ENCODE peak calls at places on chromosomes 4 and X, in nine cellular contexts. One of them, this sample, is unnamed.

GRCh38 chr4:151484396-151485102 is 75.6 kb downstream of the FHIP1A start:
- DNase-seq in Peyer's patch: no peak
- DNase-seq in IMR-90: peak; percentile 77
- DNase-seq in upper lobe of left lung: no peak
- DNase-seq in body of pancreas: no peak
- DNase-seq in adrenal gland: peak; percentile 47
- DNase-seq in transverse colon: no peak
- DNase-seq in testis: no peak
- DNase-seq in tibial nerve: no peak
- DNase-seq in this sample: no peak

GRCh38 chr4:139054791-139055376 is 39.3 kb downstream of the NOCT start:
- DNase-seq in Peyer's patch: no peak
- DNase-seq in IMR-90: peak; percentile 26
- DNase-seq in upper lobe of left lung: no peak
- DNase-seq in body of pancreas: no peak
- DNase-seq in adrenal gland: no peak
- DNase-seq in transverse colon: no peak
- DNase-seq in testis: no peak
- DNase-seq in tibial nerve: no peak
- DNase-seq in this sample: no peak

GRCh38 chr4:100312615-100313355 is 122.5 kb upstream of the DDIT4L start:
- DNase-seq in Peyer's patch: no peak
- DNase-seq in IMR-90: no peak
- DNase-seq in upper lobe of left lung: no peak
- DNase-seq in body of pancreas: no peak
- DNase-seq in adrenal gland: no peak
- DNase-seq in transverse colon: no peak
- DNase-seq in testis: no peak
- DNase-seq in tibial nerve: no peak
- DNase-seq in this sample: no peak

GRCh38 chr4:112637552-112637866 is 566 bp downstream of the LARP7 start:
- DNase-seq in Peyer's patch: no peak
- DNase-seq in IMR-90: no peak
- DNase-seq in upper lobe of left lung: no peak
- DNase-seq in body of pancreas: no peak
- DNase-seq in adrenal gland: no peak
- DNase-seq in transverse colon: no peak
- DNase-seq in testis: no peak
- DNase-seq in tibial nerve: no peak
- DNase-seq in this sample: no peak

GRCh38 chr4:26141916-26142638 is 178.7 kb upstream of the RBPJ start:
- DNase-seq in Peyer's patch: peak; percentile 19
- DNase-seq in IMR-90: peak; percentile 83
- DNase-seq in upper lobe of left lung: no peak
- DNase-seq in body of pancreas: no peak
- DNase-seq in adrenal gland: peak; percentile 18
- DNase-seq in transverse colon: peak; percentile 54
- DNase-seq in testis: peak; percentile 45
- DNase-seq in tibial nerve: peak; percentile 25
- DNase-seq in this sample: no peak

GRCh38 chr4:82043081-82043808 is 330.5 kb downstream of the HNRNPD start:
- DNase-seq in Peyer's patch: no peak
- DNase-seq in IMR-90: no peak
- DNase-seq in upper lobe of left lung: no peak
- DNase-seq in body of pancreas: peak; percentile 45
- DNase-seq in adrenal gland: peak; percentile 36
- DNase-seq in transverse colon: peak; percentile 19
- DNase-seq in testis: no peak
- DNase-seq in tibial nerve: no peak
- DNase-seq in this sample: no peak

GRCh38 chr4:151865327-151865726 is 104.5 kb upstream of the GATB start:
- DNase-seq in Peyer's patch: peak; percentile 17
- DNase-seq in IMR-90: no peak
- DNase-seq in upper lobe of left lung: no peak
- DNase-seq in body of pancreas: peak; percentile 28
- DNase-seq in adrenal gland: peak; percentile 45
- DNase-seq in transverse colon: peak; percentile 46
- DNase-seq in testis: peak; percentile 41
- DNase-seq in tibial nerve: peak; percentile 52
- DNase-seq in this sample: no peak

GRCh38 chr4:152588869-152589268 is 53.0 kb upstream of the FBXW7 start:
- DNase-seq in Peyer's patch: no peak
- DNase-seq in IMR-90: no peak
- DNase-seq in upper lobe of left lung: no peak
- DNase-seq in body of pancreas: no peak
- DNase-seq in adrenal gland: no peak
- DNase-seq in transverse colon: no peak
- DNase-seq in testis: no peak
- DNase-seq in tibial nerve: no peak
- DNase-seq in this sample: no peak

GRCh38 chrX:10166731-10167149 is 10.0 kb downstream of the CLCN4 start:
- DNase-seq in Peyer's patch: no peak
- DNase-seq in IMR-90: no peak
- DNase-seq in upper lobe of left lung: peak; percentile 54
- DNase-seq in body of pancreas: no peak
- DNase-seq in adrenal gland: no peak
- DNase-seq in transverse colon: no peak
- DNase-seq in testis: no peak
- DNase-seq in tibial nerve: no peak
- DNase-seq in this sample: no peak

GRCh38 chr4:74365761-74366160 is 816 bp downstream of the EREG start:
- DNase-seq in Peyer's patch: no peak
- DNase-seq in IMR-90: no peak
- DNase-seq in upper lobe of left lung: peak; percentile 46
- DNase-seq in body of pancreas: peak; percentile 57
- DNase-seq in adrenal gland: no peak
- DNase-seq in transverse colon: peak; percentile 57
- DNase-seq in testis: no peak
- DNase-seq in tibial nerve: no peak
- DNase-seq in this sample: no peak

GRCh38 chr4:85475631-85476233 is 782 bp downstream of the ARHGAP24 start:
- DNase-seq in Peyer's patch: peak; percentile 52
- DNase-seq in IMR-90: no peak
- DNase-seq in upper lobe of left lung: peak; percentile 81
- DNase-seq in body of pancreas: peak; percentile 37
- DNase-seq in adrenal gland: peak; percentile 8
- DNase-seq in transverse colon: no peak
- DNase-seq in testis: no peak
- DNase-seq in tibial nerve: no peak
- DNase-seq in this sample: no peak

GRCh38 chrX:140733766-140734342 is 24.3 kb downstream of the LINC00632 start:
- DNase-seq in Peyer's patch: no peak
- DNase-seq in IMR-90: peak; percentile 57
- DNase-seq in upper lobe of left lung: no peak
- DNase-seq in body of pancreas: peak; percentile 23
- DNase-seq in adrenal gland: peak; percentile 19
- DNase-seq in transverse colon: no peak
- DNase-seq in testis: peak; percentile 22
- DNase-seq in tibial nerve: no peak
- DNase-seq in this sample: no peak

GRCh38 chr4:122602277-122603142 is 18.4 kb downstream of the IL21 start:
- DNase-seq in Peyer's patch: no peak
- DNase-seq in IMR-90: peak; percentile 54
- DNase-seq in upper lobe of left lung: no peak
- DNase-seq in body of pancreas: no peak
- DNase-seq in adrenal gland: peak; percentile 7
- DNase-seq in transverse colon: no peak
- DNase-seq in testis: peak; percentile 23
- DNase-seq in tibial nerve: no peak
- DNase-seq in this sample: no peak

GRCh38 chrX:116384406-116384805 is 52.0 kb upstream of the SLC6A14 start:
- DNase-seq in Peyer's patch: no peak
- DNase-seq in IMR-90: peak; percentile 0
- DNase-seq in upper lobe of left lung: no peak
- DNase-seq in body of pancreas: no peak
- DNase-seq in adrenal gland: no peak
- DNase-seq in transverse colon: no peak
- DNase-seq in testis: no peak
- DNase-seq in tibial nerve: no peak
- DNase-seq in this sample: no peak

GRCh38 chr4:26568446-26568994 is 15.4 kb upstream of the TBC1D19 start:
- DNase-seq in Peyer's patch: no peak
- DNase-seq in IMR-90: peak; percentile 95
- DNase-seq in upper lobe of left lung: no peak
- DNase-seq in body of pancreas: no peak
- DNase-seq in adrenal gland: no peak
- DNase-seq in transverse colon: no peak
- DNase-seq in testis: no peak
- DNase-seq in tibial nerve: no peak
- DNase-seq in this sample: no peak

GRCh38 chrX:17987783-17988182 is 126.7 kb upstream of the RAI2 start:
- DNase-seq in Peyer's patch: no peak
- DNase-seq in IMR-90: no peak
- DNase-seq in upper lobe of left lung: no peak
- DNase-seq in body of pancreas: no peak
- DNase-seq in adrenal gland: no peak
- DNase-seq in transverse colon: no peak
- DNase-seq in testis: no peak
- DNase-seq in tibial nerve: no peak
- DNase-seq in this sample: no peak

GRCh38 chrX:39762266-39762841 is 335.4 kb downstream of the BCOR start:
- DNase-seq in Peyer's patch: no peak
- DNase-seq in IMR-90: peak; percentile 84
- DNase-seq in upper lobe of left lung: no peak
- DNase-seq in body of pancreas: no peak
- DNase-seq in adrenal gland: peak; percentile 39
- DNase-seq in transverse colon: no peak
- DNase-seq in testis: no peak
- DNase-seq in tibial nerve: no peak
- DNase-seq in this sample: no peak

GRCh38 chr4:140626982-140627381 is 58.2 kb upstream of the UCP1 start:
- DNase-seq in Peyer's patch: no peak
- DNase-seq in IMR-90: no peak
- DNase-seq in upper lobe of left lung: no peak
- DNase-seq in body of pancreas: no peak
- DNase-seq in adrenal gland: no peak
- DNase-seq in transverse colon: no peak
- DNase-seq in testis: no peak
- DNase-seq in tibial nerve: no peak
- DNase-seq in this sample: no peak
- TF ChIP-seq CTCF in Peyer's patch: no peak
- TF ChIP-seq CTCF in IMR-90: peak; percentile 30
- TF ChIP-seq CTCF in upper lobe of left lung: no peak
- TF ChIP-seq CTCF in body of pancreas: no peak
- TF ChIP-seq CTCF in adrenal gland: no peak
- TF ChIP-seq CTCF in transverse colon: no peak
- TF ChIP-seq CTCF in testis: no peak
- TF ChIP-seq CTCF in tibial nerve: no peak
- TF ChIP-seq CTCF in this sample: no peak

GRCh38 chr4:6986781-6987565 is 56.2 kb upstream of the TADA2B start:
- DNase-seq in Peyer's patch: peak; percentile 95
- DNase-seq in IMR-90: peak; percentile 90
- DNase-seq in upper lobe of left lung: peak; percentile 99
- DNase-seq in body of pancreas: peak; percentile 95
- DNase-seq in adrenal gland: peak; percentile 96
- DNase-seq in transverse colon: peak; percentile 96
- DNase-seq in testis: peak; percentile 97
- DNase-seq in tibial nerve: peak; percentile 92
- DNase-seq in this sample: peak; percentile 53
- TF ChIP-seq POLR2A in Peyer's patch: peak; percentile 63
- TF ChIP-seq POLR2A in IMR-90: no peak
- TF ChIP-seq POLR2A in upper lobe of left lung: peak; percentile 72
- TF ChIP-seq POLR2A in body of pancreas: peak; percentile 83
- TF ChIP-seq POLR2A in adrenal gland: peak; percentile 85
- TF ChIP-seq POLR2A in transverse colon: peak; percentile 86
- TF ChIP-seq POLR2A in testis: no peak
- TF ChIP-seq POLR2A in tibial nerve: peak; percentile 87
- TF ChIP-seq POLR2A in this sample: no peak

DNA sequence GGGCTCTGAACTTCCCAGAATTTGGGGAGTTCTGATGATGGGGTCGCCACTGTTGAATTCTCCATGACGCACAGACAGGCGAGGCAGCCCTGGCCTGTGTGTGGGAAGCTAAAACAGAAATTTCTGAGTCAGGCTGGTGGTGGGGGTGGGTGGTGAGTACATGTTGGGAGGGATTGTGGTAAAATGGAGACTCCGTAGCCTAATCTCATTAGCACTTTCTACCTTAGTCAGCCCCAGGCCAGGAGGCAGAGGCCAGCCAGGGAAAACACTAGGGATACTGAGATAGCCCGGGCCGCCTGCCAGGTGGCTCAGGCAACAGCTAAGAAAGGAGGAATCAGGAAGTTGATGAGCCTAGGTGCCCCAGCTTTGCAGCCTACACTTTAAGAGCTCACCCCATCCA is 39.3 kb upstream of the NHSL2 start:
- DNase-seq in Peyer's patch: no peak
- DNase-seq in IMR-90: peak; percentile 31
- DNase-seq in upper lobe of left lung: no peak
- DNase-seq in body of pancreas: no peak
- DNase-seq in adrenal gland: no peak
- DNase-seq in transverse colon: no peak
- DNase-seq in testis: no peak
- DNase-seq in tibial nerve: no peak
- DNase-seq in this sample: no peak
- TF ChIP-seq CTCF in Peyer's patch: no peak
- TF ChIP-seq CTCF in IMR-90: no peak
- TF ChIP-seq CTCF in upper lobe of left lung: no peak
- TF ChIP-seq CTCF in body of pancreas: no peak
- TF ChIP-seq CTCF in adrenal gland: no peak
- TF ChIP-seq CTCF in transverse colon: no peak
- TF ChIP-seq CTCF in testis: no peak
- TF ChIP-seq CTCF in tibial nerve: no peak
- TF ChIP-seq CTCF in this sample: no peak

GRCh38 chrX:2962346-2962745 is 33.2 kb upstream of the ARSD start:
- DNase-seq in Peyer's patch: no peak
- DNase-seq in IMR-90: no peak
- DNase-seq in upper lobe of left lung: no peak
- DNase-seq in body of pancreas: peak; percentile 28
- DNase-seq in adrenal gland: no peak
- DNase-seq in transverse colon: peak; percentile 11
- DNase-seq in testis: no peak
- DNase-seq in tibial nerve: no peak
- DNase-seq in this sample: no peak
- TF ChIP-seq POLR2A in Peyer's patch: no peak
- TF ChIP-seq POLR2A in IMR-90: no peak
- TF ChIP-seq POLR2A in upper lobe of left lung: no peak
- TF ChIP-seq POLR2A in body of pancreas: no peak
- TF ChIP-seq POLR2A in adrenal gland: no peak
- TF ChIP-seq POLR2A in transverse colon: no peak
- TF ChIP-seq POLR2A in testis: no peak
- TF ChIP-seq POLR2A in tibial nerve: no peak
- TF ChIP-seq POLR2A in this sample: no peak

GRCh38 chr4:162839814-162840213 is 326.9 kb downstream of the NAF1 start:
- DNase-seq in Peyer's patch: no peak
- DNase-seq in IMR-90: no peak
- DNase-seq in upper lobe of left lung: no peak
- DNase-seq in body of pancreas: no peak
- DNase-seq in adrenal gland: no peak
- DNase-seq in transverse colon: no peak
- DNase-seq in testis: peak; percentile 16
- DNase-seq in tibial nerve: no peak
- DNase-seq in this sample: no peak
- TF ChIP-seq CTCF in Peyer's patch: no peak
- TF ChIP-seq CTCF in IMR-90: no peak
- TF ChIP-seq CTCF in upper lobe of left lung: no peak
- TF ChIP-seq CTCF in body of pancreas: no peak
- TF ChIP-seq CTCF in adrenal gland: no peak
- TF ChIP-seq CTCF in transverse colon: no peak
- TF ChIP-seq CTCF in testis: no peak
- TF ChIP-seq CTCF in tibial nerve: no peak
- TF ChIP-seq CTCF in this sample: no peak

This sample was measured in esophagus squamous epithelium.